ENCODE peak calls at places on chromosomes 1 and 21, in six cellular contexts. One of them, this sample, is unnamed.

GRCh38 chr1:8348777-8349472 is 31.0 kb downstream of the SLC45A1 start:
- DNase-seq in GM10248: peak; percentile 89
- DNase-seq in left ventricle myocardium inferior: peak; percentile 72
- DNase-seq in astrocyte of the spinal cord: peak; percentile 58
- DNase-seq in mucosa of descending colon: peak; percentile 65
- DNase-seq in foreskin fibroblast: peak; percentile 79
- DNase-seq in this sample: no peak

GRCh38 chr1:176717052-176717754 is 254.2 kb downstream of the PAPPA2 start:
- DNase-seq in foreskin fibroblast: no peak
- DNase-seq in mucosa of descending colon: no peak
- DNase-seq in astrocyte of the spinal cord: no peak
- DNase-seq in left ventricle myocardium inferior: no peak
- DNase-seq in GM10248: no peak
- DNase-seq in this sample: no peak

GRCh38 chr1:84300991-84301758 is at the start of gene SAMD13:
- DNase-seq in foreskin fibroblast: peak; percentile 84
- DNase-seq in GM10248: peak; percentile 25
- DNase-seq in left ventricle myocardium inferior: peak; percentile 47
- DNase-seq in mucosa of descending colon: no peak
- DNase-seq in astrocyte of the spinal cord: peak; percentile 78
- DNase-seq in this sample: no peak

GRCh38 chr1:236403905-236404696 is 10.0 kb downstream of the EDARADD start:
- DNase-seq in GM10248: no peak
- DNase-seq in astrocyte of the spinal cord: no peak
- DNase-seq in mucosa of descending colon: no peak
- DNase-seq in left ventricle myocardium inferior: no peak
- DNase-seq in foreskin fibroblast: no peak
- DNase-seq in this sample: no peak

GRCh38 chr1:16367258-16367967 is 371 bp downstream of the SZRD1 start:
- DNase-seq in left ventricle myocardium inferior: peak; percentile 82
- DNase-seq in mucosa of descending colon: peak; percentile 89
- DNase-seq in GM10248: peak; percentile 84
- DNase-seq in foreskin fibroblast: peak; percentile 96
- DNase-seq in astrocyte of the spinal cord: peak; percentile 91
- DNase-seq in this sample: peak; percentile 79

GRCh38 chr21:44630440-44630839 is 3.5 kb downstream of the KRTAP10-9 start:
- DNase-seq in GM10248: no peak
- DNase-seq in left ventricle myocardium inferior: no peak
- DNase-seq in foreskin fibroblast: no peak
- DNase-seq in mucosa of descending colon: no peak
- DNase-seq in astrocyte of the spinal cord: no peak
- DNase-seq in this sample: no peak

GRCh38 chr1:5962265-5963105 is 29.7 kb downstream of the NPHP4 start:
- DNase-seq in foreskin fibroblast: no peak
- DNase-seq in GM10248: no peak
- DNase-seq in left ventricle myocardium inferior: no peak
- DNase-seq in mucosa of descending colon: no peak
- DNase-seq in astrocyte of the spinal cord: no peak
- DNase-seq in this sample: no peak

GRCh38 chr1:234881893-234882771 is 246.5 kb downstream of the TOMM20 start:
- DNase-seq in astrocyte of the spinal cord: no peak
- DNase-seq in left ventricle myocardium inferior: no peak
- DNase-seq in foreskin fibroblast: no peak
- DNase-seq in GM10248: peak; percentile 79
- DNase-seq in mucosa of descending colon: no peak
- DNase-seq in this sample: no peak

GRCh38 chr1:245279346-245279745 is 124.6 kb downstream of the KIF26B start:
- DNase-seq in left ventricle myocardium inferior: no peak
- DNase-seq in mucosa of descending colon: no peak
- DNase-seq in astrocyte of the spinal cord: no peak
- DNase-seq in GM10248: no peak
- DNase-seq in foreskin fibroblast: no peak
- DNase-seq in this sample: no peak

GRCh38 chr1:25814688-25815087 is 5.1 kb upstream of the MTFR1L start:
- DNase-seq in left ventricle myocardium inferior: no peak
- DNase-seq in foreskin fibroblast: no peak
- DNase-seq in GM10248: no peak
- DNase-seq in mucosa of descending colon: no peak
- DNase-seq in astrocyte of the spinal cord: no peak
- DNase-seq in this sample: no peak

GRCh38 chr1:25813071-25813733 is 6.6 kb upstream of the MTFR1L start:
- DNase-seq in astrocyte of the spinal cord: no peak
- DNase-seq in mucosa of descending colon: no peak
- DNase-seq in GM10248: no peak
- DNase-seq in foreskin fibroblast: no peak
- DNase-seq in left ventricle myocardium inferior: no peak
- DNase-seq in this sample: no peak

GRCh38 chr1:25816112-25816718 is 3.5 kb upstream of the MTFR1L start:
- DNase-seq in GM10248: no peak
- DNase-seq in astrocyte of the spinal cord: no peak
- DNase-seq in left ventricle myocardium inferior: no peak
- DNase-seq in foreskin fibroblast: no peak
- DNase-seq in mucosa of descending colon: no peak
- DNase-seq in this sample: no peak

GRCh38 chr1:25815208-25816111 is 4.3 kb upstream of the MTFR1L start:
- DNase-seq in astrocyte of the spinal cord: no peak
- DNase-seq in GM10248: no peak
- DNase-seq in mucosa of descending colon: no peak
- DNase-seq in left ventricle myocardium inferior: peak; percentile 13
- DNase-seq in foreskin fibroblast: no peak
- DNase-seq in this sample: no peak

GRCh38 chr1:25813734-25814471 is 5.9 kb upstream of the MTFR1L start:
- DNase-seq in foreskin fibroblast: no peak
- DNase-seq in left ventricle myocardium inferior: no peak
- DNase-seq in mucosa of descending colon: no peak
- DNase-seq in astrocyte of the spinal cord: no peak
- DNase-seq in GM10248: no peak
- DNase-seq in this sample: no peak
- TF ChIP-seq CTCF in foreskin fibroblast: no peak
- TF ChIP-seq CTCF in left ventricle myocardium inferior: no peak
- TF ChIP-seq CTCF in mucosa of descending colon: no peak
- TF ChIP-seq CTCF in astrocyte of the spinal cord: no peak
- TF ChIP-seq CTCF in GM10248: peak; percentile 17
- TF ChIP-seq CTCF in this sample: no peak

DNA sequence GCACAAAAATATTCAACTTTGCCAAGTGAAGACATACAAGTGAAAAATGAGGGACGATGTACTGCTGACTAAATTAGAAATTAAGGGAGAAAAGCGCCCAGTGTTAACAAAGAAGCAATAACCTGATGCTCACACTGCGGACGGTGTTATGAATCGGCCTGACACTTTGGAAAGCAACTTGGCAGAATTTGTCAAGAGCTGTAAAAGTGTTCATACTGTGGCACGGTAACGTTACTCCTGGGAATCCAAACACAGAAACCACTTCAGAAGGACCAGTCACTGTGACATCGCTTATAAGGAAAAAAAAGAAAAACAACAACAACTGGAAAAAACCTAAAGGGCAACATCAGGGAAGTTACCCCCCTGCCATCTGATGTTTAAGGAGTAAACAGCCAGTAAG is 27.8 kb downstream of the CAPZB start:
- DNase-seq in GM10248: no peak
- DNase-seq in astrocyte of the spinal cord: no peak
- DNase-seq in mucosa of descending colon: no peak
- DNase-seq in left ventricle myocardium inferior: no peak
- DNase-seq in foreskin fibroblast: no peak
- DNase-seq in this sample: no peak
- TF ChIP-seq CTCF in GM10248: no peak
- TF ChIP-seq CTCF in astrocyte of the spinal cord: no peak
- TF ChIP-seq CTCF in mucosa of descending colon: no peak
- TF ChIP-seq CTCF in left ventricle myocardium inferior: no peak
- TF ChIP-seq CTCF in foreskin fibroblast: no peak
- TF ChIP-seq CTCF in this sample: no peak

DNA sequence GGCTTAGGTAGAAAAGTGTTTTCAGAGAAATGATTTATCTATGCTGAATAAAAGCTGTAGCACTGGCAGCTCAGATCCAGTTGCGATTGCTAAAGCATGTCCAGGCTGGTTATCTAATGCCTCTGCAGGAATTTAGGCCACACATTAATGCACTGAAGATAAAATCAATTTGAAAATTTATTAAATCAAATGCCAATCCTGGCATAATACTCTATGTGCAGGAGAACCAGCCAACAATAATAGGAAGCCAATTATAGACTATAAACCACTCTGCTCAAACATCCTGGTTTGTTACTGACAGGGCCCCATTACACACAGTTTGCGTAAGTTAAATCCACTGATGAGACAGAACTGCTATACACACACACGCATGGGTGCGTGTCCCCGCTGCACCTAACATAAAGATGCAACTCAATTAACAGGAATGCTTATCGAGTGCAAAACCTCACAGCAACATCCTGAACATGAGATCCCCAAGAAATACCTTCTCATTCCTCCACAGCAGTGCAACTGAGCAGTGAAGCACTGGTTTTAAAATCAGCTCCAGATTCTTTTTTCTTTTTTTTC is 40.6 kb downstream of the PTP4A2 start:
- DNase-seq in astrocyte of the spinal cord: no peak
- DNase-seq in GM10248: no peak
- DNase-seq in left ventricle myocardium inferior: no peak
- DNase-seq in foreskin fibroblast: peak; percentile 54
- DNase-seq in mucosa of descending colon: no peak
- DNase-seq in this sample: no peak
- TF ChIP-seq CTCF in astrocyte of the spinal cord: no peak
- TF ChIP-seq CTCF in GM10248: no peak
- TF ChIP-seq CTCF in left ventricle myocardium inferior: no peak
- TF ChIP-seq CTCF in foreskin fibroblast: no peak
- TF ChIP-seq CTCF in mucosa of descending colon: no peak
- TF ChIP-seq CTCF in this sample: no peak

GRCh38 chr1:25568090-25568833 is 24.9 kb downstream of the LDLRAP1 start:
- DNase-seq in left ventricle myocardium inferior: no peak
- DNase-seq in GM10248: no peak
- DNase-seq in mucosa of descending colon: no peak
- DNase-seq in foreskin fibroblast: peak; percentile 72
- DNase-seq in astrocyte of the spinal cord: peak; percentile 72
- DNase-seq in this sample: no peak

GRCh38 chr1:25566186-25566729 is 22.9 kb downstream of the LDLRAP1 start:
- DNase-seq in foreskin fibroblast: no peak
- DNase-seq in GM10248: no peak
- DNase-seq in astrocyte of the spinal cord: no peak
- DNase-seq in left ventricle myocardium inferior: no peak
- DNase-seq in mucosa of descending colon: no peak
- DNase-seq in this sample: no peak

GRCh38 chr1:25567710-25568089 is 24.3 kb downstream of the LDLRAP1 start:
- DNase-seq in astrocyte of the spinal cord: no peak
- DNase-seq in foreskin fibroblast: peak; percentile 36
- DNase-seq in mucosa of descending colon: no peak
- DNase-seq in GM10248: no peak
- DNase-seq in left ventricle myocardium inferior: no peak
- DNase-seq in this sample: no peak

GRCh38 chr1:25565626-25566025 is 22.2 kb downstream of the LDLRAP1 start:
- DNase-seq in mucosa of descending colon: no peak
- DNase-seq in foreskin fibroblast: no peak
- DNase-seq in astrocyte of the spinal cord: no peak
- DNase-seq in left ventricle myocardium inferior: no peak
- DNase-seq in GM10248: no peak
- DNase-seq in this sample: no peak

DNA sequence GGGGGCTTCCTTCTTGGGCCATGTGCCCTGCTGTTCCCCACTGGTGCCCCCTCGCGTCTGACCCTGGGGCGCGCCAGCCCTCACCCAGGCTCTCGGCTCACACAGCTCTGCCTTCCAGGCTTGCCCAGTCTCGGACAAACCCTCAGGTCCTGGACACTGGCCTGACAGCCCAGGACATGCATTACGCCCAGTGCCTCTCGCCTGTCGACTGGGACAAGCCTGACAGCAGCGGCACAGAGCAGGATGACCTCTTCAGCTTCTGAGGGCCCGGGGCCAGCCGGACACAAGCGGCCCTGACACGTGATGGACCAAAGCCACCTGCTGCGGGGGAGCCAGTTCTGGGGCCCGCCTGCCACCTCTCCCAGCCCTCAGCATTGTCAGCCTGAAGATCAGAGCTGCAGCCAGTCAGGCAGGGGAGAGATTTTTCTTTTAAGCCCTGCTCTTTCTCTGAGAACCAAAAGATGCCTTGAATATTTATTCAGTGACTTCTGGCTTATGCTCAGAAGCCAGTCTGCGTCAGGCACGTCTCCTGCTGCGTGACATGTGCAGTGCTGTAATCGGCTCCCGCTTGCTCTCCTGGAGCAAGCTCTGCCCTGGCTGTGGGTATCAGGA is 23.4 kb downstream of the LDLRAP1 start:
- DNase-seq in astrocyte of the spinal cord: peak; percentile 93
- DNase-seq in GM10248: no peak
- DNase-seq in left ventricle myocardium inferior: peak; percentile 62
- DNase-seq in foreskin fibroblast: peak; percentile 90
- DNase-seq in mucosa of descending colon: no peak
- DNase-seq in this sample: no peak
- TF ChIP-seq CTCF in astrocyte of the spinal cord: peak; percentile 42
- TF ChIP-seq CTCF in GM10248: no peak
- TF ChIP-seq CTCF in left ventricle myocardium inferior: no peak
- TF ChIP-seq CTCF in foreskin fibroblast: peak; percentile 15
- TF ChIP-seq CTCF in mucosa of descending colon: no peak
- TF ChIP-seq CTCF in this sample: no peak

This sample was measured in AG09319.